ENCODE peak calls at places on chromosomes 3 and 15, in ten cellular contexts. N is NCI-H748 treated with DMSO at 0.1 percent for 48 hours; D is Panc1; W is GM04504; H is activated naive CD4-positive, alpha-beta T cell treated with anti-CD3 and anti-CD28 coated beads, Interleukin-2, amount 50 U/mL, for 72 hours; C is stimulated activated naive CD8-positive, alpha-beta T cell treated with anti-CD3 and anti-CD28 coated beads, Interleukin-15, amount 100 ng/mL, for 72 hours; T is fibroblast of lung; P is cardiac muscle cell; J is lung microvascular endothelial cell; Z is mesenteric fat pad. O is an unnamed sample.
A peak's percentile ranks its signal among the peaks of the same experiment; 100 is the strongest.

GRCh38 chr3:117788086-117788485 is 1078.5 kb downstream of the TUSC7 start:
- DNase-seq in N (no peak), D (no peak), W (peak; percentile 48), H (no peak), C (no peak), T (peak; percentile 95), P (peak; percentile 23), J (no peak), Z (no peak), O (no peak)

GRCh38 chr15:78306176-78306774 is 6.9 kb upstream of the SKIC8 start:
- DNase-seq in N (no peak), D (no peak), W (no peak), H (peak; percentile 44), C (no peak), T (peak; percentile 81), P (peak; percentile 84), J (no peak), Z (peak; percentile 18), O (no peak)

GRCh38 chr3:105555206-105555605 is 188.5 kb downstream of the ALCAM start:
- DNase-seq in N (no peak), D (no peak), W (no peak), H (no peak), C (no peak), T (peak; percentile 72), P (no peak), J (no peak), Z (no peak), O (no peak)

GRCh38 chr3:13890377-13891016 is 10.6 kb upstream of the WNT7A start:
- DNase-seq in N (no peak), D (no peak), W (no peak), H (no peak), C (peak; percentile 70), T (no peak), P (no peak), J (peak; percentile 81), Z (peak; percentile 87), O (no peak)

GRCh38 chr3:189978753-189979152 is 141.9 kb downstream of the P3H2 start:
- DNase-seq in N (no peak), D (no peak), W (peak; percentile 42), H (no peak), C (no peak), T (peak; percentile 86), P (no peak), J (no peak), Z (no peak), O (no peak)

GRCh38 chr15:26772588-26773484 is at the start of gene GABRB3:
- DNase-seq in N (peak; percentile 26), D (no peak), W (no peak), H (no peak), C (no peak), T (peak; percentile 17), P (peak; percentile 55), J (no peak), Z (no peak), O (no peak)

GRCh38 chr15:49731187-49731828 is 110.5 kb downstream of the DTWD1 start:
- DNase-seq in N (no peak), D (no peak), W (no peak), H (no peak), C (no peak), T (no peak), P (peak; percentile 6), J (no peak), Z (no peak), O (no peak)

GRCh38 chr15:45391746-45392711 is 13.7 kb upstream of the GATM start:
- DNase-seq in N (no peak), D (no peak), W (no peak), H (no peak), C (no peak), T (no peak), P (no peak), J (no peak), Z (no peak), O (no peak)

GRCh38 chr3:188590556-188590955 is 436.6 kb downstream of the LPP start:
- DNase-seq in N (no peak), D (no peak), W (no peak), H (no peak), C (no peak), T (peak; percentile 22), P (no peak), J (no peak), Z (no peak), O (no peak)

GRCh38 chr15:44194397-44195150 is 497 bp downstream of the FRMD5 start:
- DNase-seq in N (no peak), D (peak; percentile 54), W (no peak), H (peak; percentile 60), C (peak; percentile 57), T (peak; percentile 89), P (peak; percentile 83), J (peak; percentile 35), Z (no peak), O (no peak)

GRCh38 chr15:72923304-72923703 is 129.0 kb upstream of the NEO1 start:
- DNase-seq in N (no peak), D (no peak), W (no peak), H (no peak), C (no peak), T (no peak), P (no peak), J (no peak), Z (no peak), O (no peak)

GRCh38 chr3:143443851-143444331 is 324.3 kb downstream of the CHST2 start:
- DNase-seq in N (no peak), D (peak; percentile 69), W (peak; percentile 81), H (no peak), C (peak; percentile 55), T (peak; percentile 99), P (peak; percentile 95), J (peak; percentile 91), Z (no peak), O (peak; percentile 76)

GRCh38 chr3:51500632-51501131 is 867 bp upstream of the DCAF1 start:
- DNase-seq in N (no peak), D (no peak), W (no peak), H (no peak), C (peak; percentile 18), T (no peak), P (no peak), J (peak; percentile 11), Z (no peak), O (no peak)

GRCh38 chr3:4581040-4581439 is 87.9 kb downstream of the ITPR1 start:
- DNase-seq in N (no peak), D (no peak), W (no peak), H (no peak), C (no peak), T (no peak), P (peak; percentile 39), J (no peak), Z (no peak), O (no peak)

GRCh38 chr3:84978833-84979232 is 20.0 kb downstream of the CADM2 start:
- DNase-seq in N (no peak), D (no peak), W (no peak), H (no peak), C (no peak), T (no peak), P (no peak), J (no peak), Z (no peak), O (no peak)

GRCh38 chr3:159828542-159828943 is 160.1 kb upstream of the IL12A start:
- DNase-seq in N (peak; percentile 3), D (no peak), W (peak; percentile 47), H (no peak), C (no peak), T (peak; percentile 51), P (peak; percentile 73), J (peak; percentile 77), Z (no peak), O (peak; percentile 36)

GRCh38 chr15:38818156-38818745 is 253.6 kb upstream of the RASGRP1 start:
- DNase-seq in N (no peak), D (no peak), W (no peak), H (no peak), C (no peak), T (no peak), P (no peak), J (no peak), Z (no peak), O (no peak)

GRCh38 chr3:163196815-163197214 is 1700.2 kb downstream of the OTOL1 start:
- DNase-seq in N (no peak), D (no peak), W (no peak), H (no peak), C (no peak), T (no peak), P (no peak), J (no peak), Z (no peak), O (no peak)

GRCh38 chr3:97010881-97011657 is 196.7 kb downstream of the EPHA6 start:
- DNase-seq in N (no peak), D (no peak), W (no peak), H (no peak), C (no peak), T (no peak), P (no peak), J (no peak), Z (no peak), O (no peak)

GRCh38 chr15:45919806-45920205 is 285.0 kb downstream of the SQOR start:
- DNase-seq in N (no peak), D (peak; percentile 71), W (peak; percentile 29), H (no peak), C (no peak), T (peak; percentile 72), P (peak; percentile 72), J (peak; percentile 77), Z (no peak), O (peak; percentile 81)

GRCh38 chr15:101178414-101178813 is 73.4 kb downstream of the CHSY1 start:
- DNase-seq in N (no peak), D (no peak), W (no peak), H (no peak), C (no peak), T (no peak), P (no peak), J (no peak), Z (peak; percentile 74), O (no peak)

GRCh38 chr3:194323785-194324735 is 27.1 kb downstream of the CPN2 start:
- DNase-seq in N (no peak), D (peak; percentile 80), W (no peak), H (no peak), C (peak; percentile 57), T (peak; percentile 70), P (peak; percentile 71), J (peak; percentile 63), Z (no peak), O (peak; percentile 50)

GRCh38 chr15:77676569-77677375 is 44.1 kb upstream of the LINGO1 start:
- DNase-seq in N (no peak), D (no peak), W (no peak), H (no peak), C (no peak), T (no peak), P (no peak), J (no peak), Z (no peak), O (no peak)

GRCh38 chr3:14452676-14453367 is 50.4 kb downstream of the SLC6A6 start:
- DNase-seq in N (peak; percentile 64), D (no peak), W (peak; percentile 97), H (no peak), C (no peak), T (peak; percentile 99), P (peak; percentile 99), J (peak; percentile 97), Z (peak; percentile 93), O (no peak)

GRCh38 chr15:90557651-90558084 is 27.9 kb downstream of the CRTC3 start:
- DNase-seq in N (no peak), D (no peak), W (peak; percentile 62), H (no peak), C (no peak), T (peak; percentile 87), P (peak; percentile 93), J (peak; percentile 85), Z (no peak), O (no peak)

GRCh38 chr15:78077053-78077859 is at the start of gene TBC1D2B:
- DNase-seq in N (peak; percentile 1), D (no peak), W (no peak), H (peak; percentile 67), C (peak; percentile 68), T (peak; percentile 54), P (peak; percentile 65), J (peak; percentile 73), Z (peak; percentile 91), O (peak; percentile 18)

GRCh38 chr3:55894605-55895004 is 407.5 kb upstream of the WNT5A start:
- DNase-seq in N (no peak), D (no peak), W (no peak), H (no peak), C (no peak), T (no peak), P (no peak), J (no peak), Z (no peak), O (no peak)

GRCh38 chr15:76342382-76343201 is 6.0 kb downstream of the ISL2 start:
- DNase-seq in N (no peak), D (no peak), W (no peak), H (no peak), C (peak; percentile 27), T (no peak), P (no peak), J (no peak), Z (no peak), O (no peak)

O was measured in NCI-H460.